ENCODE peak calls at places on chromosome 13, in five cellular contexts. One of them, this sample, is unnamed.
A peak's percentile ranks its signal among the peaks of the same experiment; 100 is the strongest.

GRCh38 chr13:25085125-25085742 is 10.7 kb upstream of the PABPC3 start:
- DNase-seq in Calu3: peak; percentile 46
- DNase-seq in NCI-H187 treated with DMSO at 0.1 percent for 48 hours: no peak
- DNase-seq in ecto neural progenitor cell: no peak
- DNase-seq in effector memory CD8-positive, alpha-beta T cell: no peak
- DNase-seq in this sample: peak; percentile 67

GRCh38 chr13:94344126-94344863 is 135.2 kb downstream of the DCT start:
- DNase-seq in effector memory CD8-positive, alpha-beta T cell: no peak
- DNase-seq in Calu3: no peak
- DNase-seq in NCI-H187 treated with DMSO at 0.1 percent for 48 hours: no peak
- DNase-seq in ecto neural progenitor cell: no peak
- DNase-seq in this sample: peak; percentile 43

GRCh38 chr13:21671793-21672680 is 1.2 kb downstream of the FGF9 start:
- DNase-seq in Calu3: no peak
- DNase-seq in ecto neural progenitor cell: no peak
- DNase-seq in effector memory CD8-positive, alpha-beta T cell: no peak
- DNase-seq in NCI-H187 treated with DMSO at 0.1 percent for 48 hours: no peak
- DNase-seq in this sample: no peak

GRCh38 chr13:48155850-48156249 is 60.9 kb upstream of the MED4 start:
- DNase-seq in NCI-H187 treated with DMSO at 0.1 percent for 48 hours: no peak
- DNase-seq in Calu3: no peak
- DNase-seq in effector memory CD8-positive, alpha-beta T cell: peak; percentile 34
- DNase-seq in ecto neural progenitor cell: no peak
- DNase-seq in this sample: peak; percentile 79

GRCh38 chr13:76723551-76724232 is 162.5 kb downstream of the KCTD12 start:
- DNase-seq in effector memory CD8-positive, alpha-beta T cell: no peak
- DNase-seq in NCI-H187 treated with DMSO at 0.1 percent for 48 hours: no peak
- DNase-seq in Calu3: no peak
- DNase-seq in ecto neural progenitor cell: no peak
- DNase-seq in this sample: peak; percentile 91

GRCh38 chr13:53123536-53123935 is 94.9 kb downstream of the OLFM4 start:
- DNase-seq in ecto neural progenitor cell: no peak
- DNase-seq in Calu3: no peak
- DNase-seq in effector memory CD8-positive, alpha-beta T cell: no peak
- DNase-seq in NCI-H187 treated with DMSO at 0.1 percent for 48 hours: no peak
- DNase-seq in this sample: no peak

GRCh38 chr13:29954082-29955043 is 103.9 kb upstream of the UBL3 start:
- DNase-seq in NCI-H187 treated with DMSO at 0.1 percent for 48 hours: no peak
- DNase-seq in Calu3: no peak
- DNase-seq in effector memory CD8-positive, alpha-beta T cell: peak; percentile 47
- DNase-seq in ecto neural progenitor cell: no peak
- DNase-seq in this sample: no peak

GRCh38 chr13:75792526-75793187 is 156.5 kb downstream of the LMO7 start:
- DNase-seq in Calu3: peak; percentile 9
- DNase-seq in ecto neural progenitor cell: no peak
- DNase-seq in NCI-H187 treated with DMSO at 0.1 percent for 48 hours: no peak
- DNase-seq in effector memory CD8-positive, alpha-beta T cell: no peak
- DNase-seq in this sample: peak; percentile 88

GRCh38 chr13:44385847-44386246 is 12.2 kb downstream of the SERP2 start:
- DNase-seq in Calu3: no peak
- DNase-seq in NCI-H187 treated with DMSO at 0.1 percent for 48 hours: no peak
- DNase-seq in effector memory CD8-positive, alpha-beta T cell: no peak
- DNase-seq in ecto neural progenitor cell: no peak
- DNase-seq in this sample: no peak

GRCh38 chr13:93038187-93038586 is 188.4 kb upstream of the GPC6 start:
- DNase-seq in Calu3: no peak
- DNase-seq in ecto neural progenitor cell: no peak
- DNase-seq in NCI-H187 treated with DMSO at 0.1 percent for 48 hours: no peak
- DNase-seq in effector memory CD8-positive, alpha-beta T cell: no peak
- DNase-seq in this sample: no peak

GRCh38 chr13:24865158-24865557 is 101.2 kb downstream of the RNF17 start:
- DNase-seq in ecto neural progenitor cell: no peak
- DNase-seq in Calu3: no peak
- DNase-seq in NCI-H187 treated with DMSO at 0.1 percent for 48 hours: no peak
- DNase-seq in effector memory CD8-positive, alpha-beta T cell: no peak
- DNase-seq in this sample: peak; percentile 42

GRCh38 chr13:67880916-67881315 is 650.8 kb upstream of the PCDH9 start:
- DNase-seq in Calu3: no peak
- DNase-seq in NCI-H187 treated with DMSO at 0.1 percent for 48 hours: no peak
- DNase-seq in effector memory CD8-positive, alpha-beta T cell: no peak
- DNase-seq in ecto neural progenitor cell: no peak
- DNase-seq in this sample: peak; percentile 0

GRCh38 chr13:38674208-38674607 is 12.7 kb upstream of the FREM2 start:
- DNase-seq in effector memory CD8-positive, alpha-beta T cell: no peak
- DNase-seq in ecto neural progenitor cell: no peak
- DNase-seq in Calu3: no peak
- DNase-seq in NCI-H187 treated with DMSO at 0.1 percent for 48 hours: no peak
- DNase-seq in this sample: no peak

GRCh38 chr13:111510502-111511218 is 190.2 kb downstream of the TEX29 start:
- DNase-seq in NCI-H187 treated with DMSO at 0.1 percent for 48 hours: no peak
- DNase-seq in effector memory CD8-positive, alpha-beta T cell: no peak
- DNase-seq in ecto neural progenitor cell: peak; percentile 32
- DNase-seq in Calu3: no peak
- DNase-seq in this sample: no peak

GRCh38 chr13:68535329-68535728 is 1305.2 kb upstream of the PCDH9 start:
- DNase-seq in Calu3: no peak
- DNase-seq in effector memory CD8-positive, alpha-beta T cell: no peak
- DNase-seq in NCI-H187 treated with DMSO at 0.1 percent for 48 hours: no peak
- DNase-seq in ecto neural progenitor cell: no peak
- DNase-seq in this sample: no peak

GRCh38 chr13:84917252-84917878 is 881.9 kb downstream of the SLITRK6 start:
- DNase-seq in NCI-H187 treated with DMSO at 0.1 percent for 48 hours: no peak
- DNase-seq in effector memory CD8-positive, alpha-beta T cell: no peak
- DNase-seq in ecto neural progenitor cell: no peak
- DNase-seq in Calu3: no peak
- DNase-seq in this sample: peak; percentile 41

GRCh38 chr13:41548031-41548430 is 90.7 kb downstream of the RGCC start:
- DNase-seq in ecto neural progenitor cell: no peak
- DNase-seq in Calu3: no peak
- DNase-seq in effector memory CD8-positive, alpha-beta T cell: no peak
- DNase-seq in NCI-H187 treated with DMSO at 0.1 percent for 48 hours: no peak
- DNase-seq in this sample: no peak